ENCODE peak calls at places on chromosomes 6 and 20, in ten cellular contexts. N is Peyer's patch; S is WTC11; A is nephron progenitor cell; K is neural progenitor cell; Z is activated CD8-positive, alpha-beta T cell treated with anti-CD3 and anti-CD28 coated beads for 36 hours; O is GM20000; R is fibroblast of lung; U is IMR-90; X is endodermal cell. C is an unnamed sample.

GRCh38 chr6:133890941-133891813 is 2.3 kb downstream of the TCF21 start:
- DNase-seq in N (peak; percentile 52), S (peak; percentile 64), U (peak; percentile 39), K (peak; percentile 71), A (peak; percentile 64), R (no peak), X (peak; percentile 84), O (peak; percentile 31), Z (peak; percentile 40), C (no peak)

GRCh38 chr6:27176096-27176495 is 71.4 kb upstream of the PRSS16 start:
- DNase-seq in K (no peak), R (peak; percentile 34), Z (no peak), S (no peak), O (no peak), N (no peak), U (peak; percentile 67), X (no peak), A (no peak), C (peak; percentile 34)

GRCh38 chr6:149917679-149918078 is 5.2 kb downstream of the RAET1G start:
- DNase-seq in A (no peak), S (no peak), X (peak; percentile 20), O (no peak), R (no peak), K (no peak), U (no peak), Z (no peak), N (no peak), C (no peak)

GRCh38 chr6:111770263-111771083 is 102.8 kb downstream of the FYN start:
- DNase-seq in N (no peak), R (no peak), S (no peak), A (no peak), Z (peak; percentile 51), X (no peak), O (no peak), U (no peak), K (no peak), C (no peak)

GRCh38 chr6:77339926-77340325 is 123.4 kb downstream of the HTR1B start:
- DNase-seq in X (peak; percentile 53), O (no peak), N (no peak), R (no peak), S (no peak), Z (no peak), K (no peak), A (no peak), U (no peak), C (no peak)

GRCh38 chr6:44956426-44956825 is 371.7 kb upstream of the RUNX2 start:
- DNase-seq in A (no peak), Z (no peak), U (peak; percentile 46), N (no peak), O (no peak), K (no peak), S (no peak), R (peak; percentile 84), X (no peak), C (no peak)

GRCh38 chr6:37201726-37202125 is 31.8 kb downstream of the PIM1 start:
- DNase-seq in O (no peak), N (peak; percentile 9), R (no peak), S (no peak), U (no peak), X (no peak), Z (no peak), A (no peak), K (no peak), C (no peak)

GRCh38 chr6:159169193-159169555 is at the start of gene FNDC1:
- DNase-seq in X (peak; percentile 86), K (peak; percentile 84), R (no peak), S (peak; percentile 63), Z (peak; percentile 67), U (no peak), N (peak; percentile 51), O (peak; percentile 87), A (peak; percentile 87), C (no peak)

GRCh38 chr6:125798734-125799510 is 8.2 kb downstream of the NCOA7 start:
- DNase-seq in N (no peak), Z (no peak), S (no peak), A (no peak), R (peak; percentile 86), O (peak; percentile 68), U (no peak), K (no peak), X (no peak), C (no peak)

GRCh38 chr6:111238464-111239119 is 151.3 kb downstream of the SLC16A10 start:
- DNase-seq in X (no peak), K (no peak), S (no peak), Z (no peak), U (peak; percentile 64), A (no peak), N (no peak), O (no peak), R (peak; percentile 72), C (peak; percentile 70)

GRCh38 chr6:35396991-35397390 is 54.6 kb downstream of the PPARD start:
- DNase-seq in U (peak; percentile 60), N (peak; percentile 80), Z (no peak), R (peak; percentile 34), K (no peak), O (no peak), S (no peak), X (no peak), A (no peak), C (peak; percentile 20)

GRCh38 chr6:41575598-41575997 is 29.4 kb downstream of the FOXP4 start:
- DNase-seq in O (no peak), N (no peak), Z (no peak), A (no peak), K (no peak), X (no peak), S (no peak), U (no peak), R (no peak), C (no peak)

GRCh38 chr20:10669843-10670446 is 3.9 kb downstream of the JAG1 start:
- DNase-seq in N (no peak), A (no peak), K (no peak), O (no peak), U (no peak), Z (no peak), R (no peak), S (no peak), X (no peak), C (no peak)

DNA sequence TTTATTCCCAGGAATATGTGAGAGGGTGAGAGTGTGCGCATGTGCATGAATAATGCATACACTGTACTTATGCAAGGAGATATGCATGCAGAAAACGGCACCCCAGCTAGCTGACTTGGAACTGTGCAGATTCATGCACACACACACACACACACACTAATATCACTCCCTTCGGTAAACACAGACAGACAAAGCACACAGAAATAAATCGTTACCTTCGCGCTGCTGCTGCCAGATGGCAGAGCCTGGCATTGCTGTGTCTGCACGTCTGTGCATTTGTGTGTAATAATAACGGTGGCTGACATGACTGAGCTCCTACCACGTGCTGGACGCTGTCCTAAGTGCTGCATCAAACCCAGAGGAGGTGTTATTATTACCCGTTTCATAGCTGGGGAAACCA is 36.8 kb downstream of the PREX1 start:
- DNase-seq in K (no peak), S (no peak), R (peak; percentile 38), O (no peak), N (no peak), Z (no peak), X (no peak), U (no peak), A (no peak), C (no peak)
- TF ChIP-seq CTCF in K (no peak), S (no peak), R (no peak), O (no peak), N (no peak), Z (no peak), X (no peak), U (no peak), A (no peak), C (no peak)

DNA sequence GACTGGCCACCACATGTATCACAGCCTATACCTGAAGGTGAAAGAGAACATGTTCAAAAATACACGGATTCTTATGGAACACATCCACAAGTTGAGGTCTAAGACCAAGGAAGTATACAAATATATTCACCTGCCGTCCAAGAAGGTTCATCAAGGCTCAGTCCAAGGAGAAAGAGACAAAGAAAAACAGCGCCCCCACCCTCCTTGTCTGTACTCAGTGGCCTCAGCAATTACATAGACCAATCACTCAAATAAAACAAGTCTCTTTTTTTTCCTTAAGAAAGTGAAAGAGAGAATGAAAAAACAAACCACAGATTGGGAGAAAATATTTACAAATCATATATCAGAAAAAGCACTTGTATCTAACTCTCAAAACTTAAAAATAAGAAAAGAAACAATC is 19.5 kb downstream of the CPXM1 start:
- DNase-seq in A (no peak), X (no peak), K (peak; percentile 12), Z (no peak), U (no peak), N (no peak), S (no peak), O (no peak), R (no peak), C (no peak)
- TF ChIP-seq CTCF in A (no peak), X (peak; percentile 53), K (peak; percentile 20), Z (no peak), U (no peak), N (no peak), S (no peak), O (no peak), R (no peak), C (no peak)

GRCh38 chr6:66663127-66663526 is 956.1 kb upstream of the EYS start:
- DNase-seq in R (no peak), O (no peak), X (no peak), N (no peak), U (no peak), S (no peak), K (peak; percentile 55), Z (no peak), A (no peak), C (no peak)

GRCh38 chr6:66662721-66663120 is 955.7 kb upstream of the EYS start:
- DNase-seq in A (no peak), X (peak; percentile 54), K (peak; percentile 77), O (no peak), U (no peak), Z (no peak), N (no peak), S (no peak), R (no peak), C (no peak)

GRCh38 chr6:66664112-66664511 is 957.1 kb upstream of the EYS start:
- DNase-seq in A (no peak), O (no peak), R (no peak), U (no peak), N (no peak), X (no peak), S (no peak), Z (no peak), K (no peak), C (no peak)

GRCh38 chr6:66662196-66662595 is 955.2 kb upstream of the EYS start:
- DNase-seq in R (peak; percentile 14), O (no peak), X (no peak), K (peak; percentile 17), U (peak; percentile 1), A (no peak), S (no peak), Z (no peak), N (no peak), C (no peak)
- TF ChIP-seq CTCF in R (no peak), O (no peak), X (peak; percentile 86), K (peak; percentile 64), U (peak; percentile 2), A (peak; percentile 47), S (no peak), Z (peak; percentile 11), N (no peak), C (peak; percentile 57)

DNA sequence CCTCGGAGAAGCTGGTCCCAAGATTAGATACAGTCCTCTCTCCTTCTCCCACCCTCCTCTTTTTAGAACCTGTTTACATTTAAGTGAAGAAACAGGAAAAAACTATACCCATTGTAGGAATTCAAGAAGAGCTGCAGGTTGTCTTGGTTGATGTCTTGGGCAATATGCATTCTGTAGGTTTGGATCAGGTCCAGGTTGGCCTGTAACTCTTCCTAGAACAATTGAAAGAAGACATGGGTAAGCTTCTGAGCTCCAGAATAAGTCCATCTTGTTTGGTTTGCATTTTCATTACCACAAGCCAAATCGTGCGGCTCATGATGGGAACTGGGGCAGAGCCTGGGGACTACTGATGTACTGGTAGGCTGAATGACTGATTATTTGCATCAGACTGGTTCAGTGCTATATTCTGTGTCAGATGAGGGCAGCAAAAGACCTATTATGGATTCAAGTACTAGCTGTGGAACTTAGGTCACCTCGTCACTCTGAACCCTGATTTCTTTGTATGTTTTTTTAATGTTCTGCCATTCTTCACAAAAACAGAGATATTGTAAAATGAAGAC is 20.3 kb upstream of the SLA2 start:
- DNase-seq in O (no peak), K (no peak), N (no peak), Z (no peak), S (no peak), R (peak; percentile 14), X (no peak), A (no peak), U (peak; percentile 46), C (peak; percentile 11)
- TF ChIP-seq CTCF in O (no peak), K (peak; percentile 17), N (peak; percentile 15), Z (no peak), S (no peak), R (no peak), X (peak; percentile 45), A (no peak), U (peak; percentile 46), C (peak; percentile 25)